ENCODE peak calls at places on chromosomes 6 and 20, in four cellular contexts. One of them, this sample, is unnamed.

GRCh38 chr6:16129623-16130243 is 847 bp downstream of the MYLIP start:
- DNase-seq in astrocyte: no peak
- DNase-seq in MM.1S: peak
- DNase-seq in hepatocyte: no peak
- DNase-seq in this sample: peak

GRCh38 chr6:8059129-8059528 is 5.1 kb downstream of the BLOC1S5 start:
- DNase-seq in hepatocyte: peak
- DNase-seq in astrocyte: peak
- DNase-seq in MM.1S: peak
- DNase-seq in this sample: peak

GRCh38 chr20:23515250-23515939 is 24.5 kb downstream of the CST8 start:
- DNase-seq in hepatocyte: no peak
- DNase-seq in MM.1S: no peak
- DNase-seq in astrocyte: no peak
- DNase-seq in this sample: no peak

GRCh38 chr6:121506761-121507754 is 71.6 kb downstream of the GJA1 start:
- DNase-seq in MM.1S: no peak
- DNase-seq in astrocyte: peak
- DNase-seq in hepatocyte: peak
- DNase-seq in this sample: no peak

GRCh38 chr20:32164984-32165735 is 42.4 kb downstream of the PLAGL2 start:
- DNase-seq in hepatocyte: no peak
- DNase-seq in astrocyte: no peak
- DNase-seq in MM.1S: no peak
- DNase-seq in this sample: no peak

GRCh38 chr20:10637563-10637962 is 36.2 kb downstream of the JAG1 start:
- DNase-seq in hepatocyte: no peak
- DNase-seq in MM.1S: no peak
- DNase-seq in astrocyte: no peak
- DNase-seq in this sample: no peak

GRCh38 chr6:114144887-114145851 is 174.2 kb upstream of the HDAC2 start:
- DNase-seq in astrocyte: no peak
- DNase-seq in MM.1S: no peak
- DNase-seq in hepatocyte: peak
- DNase-seq in this sample: no peak

GRCh38 chr6:57198926-57199636 is 23.0 kb downstream of the RAB23 start:
- DNase-seq in MM.1S: no peak
- DNase-seq in astrocyte: no peak
- DNase-seq in hepatocyte: no peak
- DNase-seq in this sample: no peak

GRCh38 chr6:37367557-37367956 is 13.8 kb downstream of the RNF8 start:
- DNase-seq in astrocyte: no peak
- DNase-seq in hepatocyte: no peak
- DNase-seq in MM.1S: no peak
- DNase-seq in this sample: no peak

GRCh38 chr6:137661601-137662000 is 167.4 kb upstream of the OLIG3 start:
- DNase-seq in astrocyte: no peak
- DNase-seq in hepatocyte: no peak
- DNase-seq in MM.1S: peak
- DNase-seq in this sample: peak

GRCh38 chr6:150043096-150043495 is 17.8 kb upstream of the RAET1L start:
- DNase-seq in hepatocyte: no peak
- DNase-seq in astrocyte: no peak
- DNase-seq in MM.1S: no peak
- DNase-seq in this sample: no peak

GRCh38 chr6:116772450-116772849 is 6.9 kb upstream of the FAM162B start:
- DNase-seq in hepatocyte: no peak
- DNase-seq in MM.1S: no peak
- DNase-seq in astrocyte: no peak
- DNase-seq in this sample: no peak

GRCh38 chr6:44255848-44256247 is 1.5 kb downstream of the SLC35B2 start:
- DNase-seq in hepatocyte: no peak
- DNase-seq in astrocyte: no peak
- DNase-seq in MM.1S: peak
- DNase-seq in this sample: no peak

GRCh38 chr6:43268348-43268685 is 25.0 kb downstream of the TTBK1 start:
- DNase-seq in hepatocyte: no peak
- DNase-seq in astrocyte: no peak
- DNase-seq in MM.1S: no peak
- DNase-seq in this sample: no peak

DNA sequence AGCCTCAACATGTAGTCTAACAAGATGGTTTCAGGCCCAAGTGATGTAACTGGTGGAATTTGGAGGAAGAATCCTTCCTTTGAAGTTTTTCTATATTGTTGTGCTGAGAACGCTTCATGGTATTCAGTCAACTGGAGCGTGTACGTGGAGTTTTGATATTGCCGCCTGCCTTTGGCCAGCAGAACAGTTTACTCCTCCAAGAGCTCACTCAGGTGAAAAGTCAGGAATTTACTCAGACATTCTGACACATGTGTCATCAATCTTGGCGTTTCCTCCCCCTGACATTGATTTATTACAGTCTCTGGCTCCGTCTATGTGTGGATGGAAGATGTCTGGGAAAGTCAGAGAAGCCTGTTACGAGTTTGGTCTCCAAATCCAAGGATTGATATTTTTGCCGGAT is 19.0 kb upstream of the TGM2 start:
- DNase-seq in MM.1S: no peak
- DNase-seq in astrocyte: peak
- DNase-seq in hepatocyte: no peak
- DNase-seq in this sample: peak
- TF ChIP-seq CTCF in MM.1S: no peak
- TF ChIP-seq CTCF in astrocyte: no peak
- TF ChIP-seq CTCF in hepatocyte: no peak
- TF ChIP-seq CTCF in this sample: no peak

GRCh38 chr6:167826230-167827061 is at the start of gene AFDN:
- DNase-seq in hepatocyte: peak
- DNase-seq in MM.1S: peak
- DNase-seq in astrocyte: no peak
- DNase-seq in this sample: peak
- H3K4me2 ChIP-seq in hepatocyte: peak
- H3K4me2 ChIP-seq in MM.1S: peak
- H3K4me2 ChIP-seq in astrocyte: peak
- H3K4me2 ChIP-seq in this sample: peak

GRCh38 chr20:44431502-44432234 is 44.0 kb upstream of the TTPAL start:
- DNase-seq in astrocyte: peak
- DNase-seq in MM.1S: no peak
- DNase-seq in hepatocyte: no peak
- DNase-seq in this sample: no peak
- TF ChIP-seq CTCF in astrocyte: no peak
- TF ChIP-seq CTCF in MM.1S: no peak
- TF ChIP-seq CTCF in hepatocyte: peak
- TF ChIP-seq CTCF in this sample: no peak

GRCh38 chr20:34525342-34525708 is 9.1 kb downstream of the DYNLRB1 start:
- DNase-seq in MM.1S: no peak
- DNase-seq in astrocyte: no peak
- DNase-seq in hepatocyte: no peak
- DNase-seq in this sample: no peak
- H3K4me2 ChIP-seq in MM.1S: no peak
- H3K4me2 ChIP-seq in astrocyte: peak
- H3K4me2 ChIP-seq in hepatocyte: peak
- H3K4me2 ChIP-seq in this sample: peak